ENCODE peak calls at places on chromosomes 2 and 18, in four cellular contexts. P, G, L and W are unnamed samples.

GRCh38 chr2:72915907-72916742 is 1.2 kb upstream of the EMX1 start:
- DNase-seq in P (peak), G (peak), L (peak), W (peak)

GRCh38 chr2:20481798-20482405 is 35.0 kb downstream of the RHOB start:
- DNase-seq in P (no peak), G (no peak), L (no peak), W (no peak)

GRCh38 chr2:213284105-213285090 is at the start of gene SPAG16:
- DNase-seq in P (peak), G (peak), L (peak), W (peak)

GRCh38 chr2:97267411-97268074 is 154.6 kb downstream of the ANKRD36 start:
- DNase-seq in P (no peak), G (no peak), L (peak), W (no peak)

GRCh38 chr2:149136111-149136510 is 97.6 kb downstream of the LYPD6B start:
- DNase-seq in P (no peak), G (no peak), L (no peak), W (no peak)

GRCh38 chr2:236772220-236772837 is 202.7 kb downstream of the ACKR3 start:
- DNase-seq in P (no peak), G (no peak), L (no peak), W (no peak)

GRCh38 chr2:61743004-61743403 is 110.9 kb downstream of the FAM161A start:
- DNase-seq in P (no peak), G (no peak), L (no peak), W (no peak)

GRCh38 chr2:218618102-218618860 is 10.6 kb downstream of the PLCD4 start:
- DNase-seq in P (no peak), G (no peak), L (no peak), W (no peak)

GRCh38 chr2:98012561-98012979 is 16.8 kb upstream of the TMEM131 start:
- DNase-seq in P (peak), G (no peak), L (no peak), W (peak)

GRCh38 chr2:196167666-196168065 is 3.7 kb downstream of the STK17B start:
- DNase-seq in P (no peak), G (no peak), L (no peak), W (no peak)

GRCh38 chr2:121804340-121804739 is 48.9 kb downstream of the TSN start:
- DNase-seq in P (peak), G (peak), L (no peak), W (peak)

GRCh38 chr2:110755494-110756078 is 23.2 kb downstream of the ACOXL start:
- DNase-seq in P (no peak), G (no peak), L (no peak), W (no peak)

GRCh38 chr2:84908948-84909713 is 3.7 kb downstream of the TMSB10 start:
- DNase-seq in P (no peak), G (no peak), L (no peak), W (no peak)

GRCh38 chr2:108023776-108024175 is 37.5 kb downstream of the SLC5A7 start:
- DNase-seq in P (no peak), G (no peak), L (no peak), W (no peak)

GRCh38 chr2:112869258-112869842 is 32.8 kb upstream of the IL1B start:
- DNase-seq in P (no peak), G (no peak), L (no peak), W (no peak)

GRCh38 chr2:176483901-176484568 is 214.8 kb downstream of the MTX2 start:
- DNase-seq in P (no peak), G (no peak), L (no peak), W (no peak)

GRCh38 chr2:230758566-230759480 is 46.2 kb downstream of the CAB39 start:
- DNase-seq in P (no peak), G (no peak), L (no peak), W (no peak)

GRCh38 chr2:159904565-159905281 is 106.7 kb upstream of the CD302 start:
- DNase-seq in P (peak), G (peak), L (peak), W (peak)

GRCh38 chr2:20198001-20198400 is 26.9 kb downstream of the SDC1 start:
- DNase-seq in P (no peak), G (no peak), L (no peak), W (no peak)

GRCh38 chr2:230443540-230443939 is 27.5 kb downstream of the SP100 start:
- DNase-seq in P (no peak), G (no peak), L (no peak), W (no peak)

GRCh38 chr2:212145111-212145510 is 393.5 kb downstream of the ERBB4 start:
- DNase-seq in P (no peak), G (no peak), L (no peak), W (no peak)

GRCh38 chr18:79425573-79425895 is 29.8 kb downstream of the NFATC1 start:
- DNase-seq in P (no peak), G (no peak), L (no peak), W (no peak)

GRCh38 chr2:43724728-43725526 is 48.7 kb upstream of the C1GALT1C1L start:
- DNase-seq in P (no peak), G (no peak), L (no peak), W (no peak)

GRCh38 chr2:43110442-43110871 is 115.9 kb downstream of the ZFP36L2 start:
- DNase-seq in P (no peak), G (no peak), L (no peak), W (no peak)

GRCh38 chr2:144553379-144553778 is 33.5 kb upstream of the ZEB2 start:
- DNase-seq in P (no peak), G (no peak), L (no peak), W (no peak)

GRCh38 chr18:34225218-34225553 is 473 bp upstream of the NOL4 start:
- DNase-seq in P (no peak), G (no peak), L (no peak), W (no peak)

GRCh38 chr2:117875786-117876185 is 61.3 kb downstream of the DDX18 start:
- DNase-seq in P (no peak), G (no peak), L (no peak), W (no peak)

GRCh38 chr18:3970929-3971328 is 484.2 kb downstream of the DLGAP1 start:
- DNase-seq in P (no peak), G (no peak), L (no peak), W (no peak)

GRCh38 chr2:217440000-217440399 is 562.8 kb downstream of the TNS1 start:
- DNase-seq in P (peak), G (no peak), L (no peak), W (no peak)

GRCh38 chr2:152221870-152222269 is 46.3 kb upstream of the STAM2 start:
- DNase-seq in P (no peak), G (no peak), L (no peak), W (no peak)

GRCh38 chr2:176613358-176614032 is 344.3 kb downstream of the MTX2 start:
- DNase-seq in P (no peak), G (no peak), L (no peak), W (no peak)

GRCh38 chr2:112004246-112004645 is 50.8 kb upstream of the TMEM87B start:
- DNase-seq in P (peak), G (no peak), L (no peak), W (peak)

DNA sequence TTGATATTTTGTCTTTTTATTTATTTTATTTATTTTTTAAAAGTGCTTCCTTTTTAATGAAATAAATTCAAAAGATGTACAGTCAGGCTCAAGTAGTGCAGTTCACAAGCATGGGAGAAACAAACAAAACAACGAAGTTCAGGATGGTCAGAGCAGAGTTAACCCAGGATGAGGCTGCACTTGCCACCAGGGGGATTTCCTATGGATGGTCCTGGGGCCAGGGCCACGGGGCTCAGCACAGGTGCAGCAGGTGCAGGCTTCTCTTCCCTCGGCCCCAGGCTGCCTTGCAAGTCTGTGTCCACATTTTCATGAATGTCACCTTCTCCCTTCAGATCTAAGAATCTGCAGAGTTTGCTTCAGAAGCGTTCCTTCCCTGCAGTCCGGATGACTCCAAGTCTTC is 76.5 kb downstream of the CDCA7 start:
- DNase-seq in P (no peak), G (no peak), L (no peak), W (no peak)
- TF ChIP-seq CTCF in P (no peak), G (no peak), L (no peak), W (no peak)

DNA sequence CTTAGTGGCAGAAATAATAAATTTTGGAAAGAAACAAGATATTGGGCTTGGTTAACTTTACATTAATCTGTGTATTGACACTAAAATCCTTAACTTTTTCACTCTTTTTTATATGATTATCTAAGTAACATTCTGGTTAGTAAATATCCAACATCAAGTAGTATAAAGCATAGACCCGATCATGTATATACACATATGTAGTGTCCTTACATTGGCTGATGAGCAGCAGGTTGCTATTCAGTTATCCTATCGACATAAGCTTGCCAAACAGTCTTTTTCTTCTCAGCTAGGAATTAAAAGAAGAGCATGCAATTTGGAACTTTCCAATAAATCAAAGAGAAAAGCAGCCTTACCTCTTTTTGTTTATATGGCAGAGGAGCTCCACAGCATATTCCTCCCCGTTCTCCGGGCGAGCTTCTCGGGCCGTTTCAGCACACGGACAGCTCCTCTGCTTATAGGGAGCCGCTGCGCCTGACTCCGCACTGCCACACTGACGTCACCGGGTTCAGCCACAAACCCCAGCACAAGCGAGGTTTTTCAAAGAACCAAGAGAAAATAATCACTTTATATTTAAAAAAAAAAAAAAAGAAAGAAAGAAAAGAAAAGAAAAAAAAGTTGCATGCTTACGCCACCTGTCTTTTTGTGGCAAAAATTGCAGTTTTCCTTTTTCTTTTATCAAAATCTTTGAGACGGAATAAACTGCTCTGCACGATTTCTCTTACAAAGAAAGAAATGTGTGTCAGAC is at the start of gene SCG2:
- DNase-seq in P (peak), G (peak), L (no peak), W (peak)
- TF ChIP-seq CTCF in P (no peak), G (peak), L (peak), W (no peak)

DNA sequence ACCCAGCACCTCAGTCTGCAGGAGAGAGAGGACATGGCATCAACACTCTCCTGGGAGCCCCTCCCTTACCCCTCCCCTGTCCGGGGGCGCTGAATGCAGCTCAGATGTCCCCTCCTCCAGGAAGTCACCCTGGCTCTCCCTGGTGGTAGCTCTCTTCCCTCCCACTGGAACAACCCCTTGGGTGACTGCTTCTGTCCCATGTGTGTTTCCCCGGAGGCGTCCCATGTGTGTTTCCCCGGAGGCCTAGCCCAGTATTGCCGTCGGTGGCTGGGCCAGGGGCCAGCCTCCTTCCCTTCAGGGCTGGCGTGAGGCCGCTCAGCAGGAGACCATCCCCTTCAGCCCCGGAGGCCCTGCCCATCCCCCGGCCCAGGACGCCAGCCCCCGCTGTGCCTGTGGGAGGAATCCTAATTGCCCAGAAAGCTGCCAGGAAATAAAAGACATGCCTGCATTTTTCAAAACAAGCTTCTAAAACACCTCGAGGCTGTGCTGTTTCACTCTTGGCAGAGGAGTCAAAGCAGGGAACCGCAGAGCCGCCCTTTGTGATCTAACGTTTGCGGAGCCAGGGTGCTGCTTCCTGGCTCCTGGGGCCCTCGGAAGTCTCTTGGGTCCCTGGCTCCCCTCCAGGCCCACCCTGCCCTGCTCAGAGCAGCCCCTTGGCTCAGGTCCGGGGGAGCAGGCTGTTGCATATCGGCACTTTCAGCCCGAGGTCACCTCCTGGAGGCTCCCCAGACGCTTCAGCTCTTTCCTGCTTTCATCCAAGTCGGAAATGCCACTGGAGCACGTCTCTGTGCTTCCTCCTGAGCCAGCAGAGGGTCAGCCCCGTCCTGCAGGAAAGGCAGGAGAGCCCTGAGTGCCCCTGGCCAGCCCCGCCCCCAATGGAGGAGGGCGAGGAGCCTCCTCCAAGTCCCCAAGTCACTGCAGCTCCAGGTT is 11.4 kb downstream of the SNED1 start:
- DNase-seq in P (peak), G (peak), L (peak), W (peak)
- TF ChIP-seq CTCF in P (no peak), G (no peak), L (peak), W (no peak)

DNA sequence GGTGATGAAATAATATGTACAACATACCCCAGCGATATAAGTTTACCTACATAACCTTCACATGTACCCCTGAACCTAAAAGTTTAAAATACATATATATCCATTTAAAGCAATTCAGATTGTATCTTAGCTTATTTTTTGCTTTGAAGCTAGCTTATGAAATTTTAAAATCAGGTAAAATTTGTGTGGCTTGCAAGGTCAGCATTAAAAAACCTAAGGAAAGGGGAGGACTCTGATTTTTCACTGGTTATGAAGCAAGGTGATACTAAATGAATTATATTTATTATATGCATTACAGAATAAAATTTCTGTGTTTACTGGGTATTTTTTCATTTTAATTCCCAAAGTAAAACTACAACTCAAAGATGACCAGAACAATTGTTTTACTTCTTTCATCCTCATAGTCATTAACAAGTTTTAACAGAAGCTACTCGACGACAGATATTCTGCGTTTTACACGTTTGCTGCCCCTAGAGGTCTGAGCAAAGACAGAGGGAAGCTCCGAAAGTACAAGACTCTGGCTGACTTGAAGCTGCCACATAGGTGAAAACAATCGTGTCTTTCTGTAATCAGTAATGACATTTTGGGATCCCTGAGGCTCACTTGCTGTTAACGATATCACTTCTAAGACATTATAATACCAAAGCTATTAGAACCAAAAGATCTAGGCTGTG is 17.1 kb downstream of the PKP4 start:
- DNase-seq in P (no peak), G (no peak), L (no peak), W (no peak)
- TF ChIP-seq CTCF in P (no peak), G (no peak), L (peak), W (no peak)

DNA sequence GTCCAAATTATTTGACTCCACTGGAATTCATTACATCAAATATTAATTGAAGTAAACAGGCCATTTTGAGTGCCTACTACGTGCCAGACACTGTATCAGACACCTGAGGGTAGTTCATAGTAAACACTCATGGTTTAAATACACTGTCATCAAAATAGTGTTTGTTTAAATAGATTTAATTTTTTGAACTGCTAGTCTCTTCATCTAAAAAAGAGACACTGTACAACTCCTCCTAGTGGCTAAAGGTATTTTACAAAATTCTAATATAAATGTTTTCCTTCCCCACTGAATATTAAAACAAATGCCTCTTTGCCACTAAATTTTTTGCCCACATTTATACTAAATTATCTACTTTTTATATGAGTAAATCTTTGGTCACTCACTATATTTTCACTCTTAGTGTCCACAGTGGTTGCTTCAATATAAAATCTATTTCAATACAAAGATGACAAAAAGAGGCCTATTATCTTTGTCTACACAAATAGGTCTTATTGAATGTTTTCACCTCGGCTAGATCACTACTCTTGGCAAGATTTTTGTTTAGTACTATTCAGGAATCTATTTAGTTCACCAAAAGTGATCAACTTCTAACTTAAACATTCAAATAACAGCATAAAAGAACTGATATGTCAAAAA is 122.1 kb downstream of the TMEM247 start:
- DNase-seq in P (peak), G (no peak), L (no peak), W (no peak)
- TF ChIP-seq CTCF in P (peak), G (peak), L (peak), W (no peak)

GRCh38 chr2:30475542-30475941 is 28.5 kb downstream of the LCLAT1 start:
- DNase-seq in P (no peak), G (no peak), L (no peak), W (no peak)
- TF ChIP-seq CTCF in P (no peak), G (no peak), L (peak), W (no peak)

DNA sequence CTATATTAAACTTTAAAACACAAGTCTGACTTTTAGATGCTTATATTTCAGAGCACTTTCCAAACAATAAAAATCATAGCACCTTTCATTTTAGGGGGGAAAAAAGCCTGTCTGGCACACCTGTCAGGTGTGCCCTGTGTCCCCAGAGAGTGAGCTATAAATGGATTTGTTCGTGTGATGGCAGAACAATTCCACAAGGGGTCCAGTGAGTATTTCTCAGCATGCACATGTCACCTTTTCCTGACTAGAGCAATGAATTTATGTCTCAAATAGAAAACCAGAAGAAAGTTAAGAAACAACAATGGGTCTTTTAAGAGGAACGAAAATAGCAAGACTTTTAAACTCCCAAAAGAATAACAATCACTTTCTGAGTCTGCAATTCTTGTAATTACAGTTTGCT is 55.9 kb downstream of the ACVR1C start:
- DNase-seq in P (peak), G (no peak), L (no peak), W (peak)
- TF ChIP-seq CTCF in P (no peak), G (peak), L (peak), W (no peak)